ENCODE peak calls at places on chromosomes 2 and 18, in five cellular contexts. Q is fibroblast of mammary gland, B is mammary epithelial cell, T is GM23248, E is neuronal stem cell. C is an unnamed sample.

GRCh38 chr2:175445276-175445675 is 263.8 kb upstream of the ATP5MC3 start:
- DNase-seq in Q (no peak), B (no peak), T (no peak), E (no peak), C (no peak)

GRCh38 chr2:240134466-240134865 is 1.6 kb downstream of the COPS9 start:
- DNase-seq in Q (no peak), B (no peak), T (peak), E (no peak), C (peak)

GRCh38 chr18:36693931-36694661 is 134.7 kb downstream of the TPGS2 start:
- DNase-seq in Q (peak), B (no peak), T (peak), E (no peak), C (no peak)

GRCh38 chr2:18178736-18179349 is 300.4 kb downstream of the KCNS3 start:
- DNase-seq in Q (peak), B (peak), T (peak), E (peak), C (peak)

GRCh38 chr2:19865151-19865550 is 36.6 kb downstream of the TTC32 start:
- DNase-seq in Q (no peak), B (no peak), T (no peak), E (no peak), C (no peak)

GRCh38 chr2:28370355-28370754 is 22.3 kb upstream of the FOSL2 start:
- DNase-seq in Q (no peak), B (no peak), T (no peak), E (no peak), C (no peak)

GRCh38 chr2:227033471-227034148 is 130.4 kb downstream of the COL4A4 start:
- DNase-seq in Q (peak), B (peak), T (peak), E (peak), C (peak)

GRCh38 chr2:212294816-212295215 is 243.8 kb downstream of the ERBB4 start:
- DNase-seq in Q (no peak), B (no peak), T (no peak), E (no peak), C (no peak)

GRCh38 chr2:181438298-181438697 is 18.9 kb upstream of the ITGA4 start:
- DNase-seq in Q (no peak), B (peak), T (no peak), E (no peak), C (no peak)

GRCh38 chr2:23721454-23721826 is 205.5 kb downstream of the ATAD2B start:
- DNase-seq in Q (no peak), B (no peak), T (no peak), E (no peak), C (no peak)

GRCh38 chr18:50606609-50607008 is 46.7 kb downstream of the MAPK4 start:
- DNase-seq in Q (no peak), B (no peak), T (no peak), E (no peak), C (no peak)

GRCh38 chr18:50611529-50611941 is 51.6 kb downstream of the MAPK4 start:
- DNase-seq in Q (no peak), B (peak), T (no peak), E (no peak), C (no peak)

GRCh38 chr18:50614838-50615237 is 55.0 kb downstream of the MAPK4 start:
- DNase-seq in Q (peak), B (peak), T (peak), E (no peak), C (no peak)

GRCh38 chr18:50607374-50607933 is 47.6 kb downstream of the MAPK4 start:
- DNase-seq in Q (no peak), B (no peak), T (no peak), E (no peak), C (no peak)

DNA sequence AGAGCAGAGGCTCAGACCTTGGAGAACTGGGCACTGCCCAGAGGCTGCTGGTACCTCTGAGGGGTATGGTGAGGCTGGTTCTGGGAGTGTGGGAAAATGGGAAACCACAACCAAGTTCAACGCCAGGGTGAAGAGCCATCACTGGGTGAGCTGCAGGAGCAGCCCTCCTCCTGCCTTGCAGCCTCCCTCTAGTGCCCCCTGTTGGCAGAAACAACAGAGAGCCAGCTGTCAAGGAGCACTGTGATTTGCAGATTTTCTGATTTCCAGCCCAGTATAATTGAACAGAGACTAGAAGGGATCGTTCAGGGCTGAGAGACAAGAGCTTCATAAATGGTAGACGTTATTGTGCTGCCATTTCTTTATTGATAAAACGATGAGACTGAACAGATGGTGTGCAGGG is 50.5 kb downstream of the MAPK4 start:
- DNase-seq in Q (no peak), B (no peak), T (no peak), E (no peak), C (peak)
- H3K4me3 ChIP-seq in Q (no peak), B (no peak), T (no peak), E (no peak), C (no peak)

DNA sequence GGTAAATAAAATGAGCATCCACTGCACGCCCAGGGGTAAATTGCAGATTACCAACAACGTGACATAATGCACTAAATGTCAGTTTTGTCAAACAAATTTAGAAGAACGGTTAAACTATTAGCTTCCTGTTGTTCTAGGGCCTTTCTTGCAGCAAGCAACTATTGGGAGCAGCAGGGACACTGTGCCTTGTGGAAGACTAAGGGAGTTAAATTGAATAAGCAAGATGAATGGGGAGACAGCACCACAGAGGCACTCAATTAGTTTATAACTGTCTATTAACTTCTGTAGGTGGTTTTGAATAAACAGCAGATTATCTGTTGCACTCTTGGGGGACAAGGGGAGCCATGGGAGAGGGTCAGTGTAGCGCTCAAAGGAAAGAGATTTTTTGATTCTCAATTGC is 391.0 kb upstream of the RAB12 start:
- DNase-seq in Q (no peak), B (no peak), T (no peak), E (no peak), C (no peak)
- H3K4me3 ChIP-seq in Q (no peak), B (no peak), T (no peak), E (no peak), C (no peak)

GRCh38 chr2:118835739-118836410 is 11.6 kb downstream of the EN1 start:
- DNase-seq in Q (no peak), B (no peak), T (peak), E (peak), C (no peak)

GRCh38 chr2:118838741-118839455 is 8.6 kb downstream of the EN1 start:
- DNase-seq in Q (no peak), B (no peak), T (no peak), E (no peak), C (no peak)

GRCh38 chr2:118836411-118836930 is 11.0 kb downstream of the EN1 start:
- DNase-seq in Q (no peak), B (no peak), T (no peak), E (no peak), C (no peak)

GRCh38 chr2:118837067-118837466 is 10.4 kb downstream of the EN1 start:
- DNase-seq in Q (no peak), B (no peak), T (no peak), E (no peak), C (no peak)

GRCh38 chr2:118837621-118838020 is 9.8 kb downstream of the EN1 start:
- DNase-seq in Q (no peak), B (no peak), T (no peak), E (no peak), C (no peak)
- H3K4me3 ChIP-seq in Q (no peak), B (no peak), T (no peak), E (no peak), C (no peak)

GRCh38 chr18:4251873-4252272 is 203.2 kb downstream of the DLGAP1 start:
- DNase-seq in Q (no peak), B (no peak), T (no peak), E (no peak), C (no peak)
- H3K4me3 ChIP-seq in Q (no peak), B (no peak), T (no peak), E (no peak), C (no peak)

GRCh38 chr2:70551156-70551555 is 2.5 kb downstream of the TGFA start:
- DNase-seq in Q (no peak), B (no peak), T (no peak), E (no peak), C (no peak)

GRCh38 chr2:70552501-70553333 is 909 bp downstream of the TGFA start:
- DNase-seq in Q (no peak), B (peak), T (peak), E (peak), C (peak)

GRCh38 chr2:70553584-70554337 is at the start of gene TGFA:
- DNase-seq in Q (peak), B (peak), T (peak), E (peak), C (peak)

GRCh38 chr2:70554338-70554892 is 789 bp upstream of the TGFA start:
- DNase-seq in Q (no peak), B (no peak), T (no peak), E (no peak), C (no peak)

GRCh38 chr2:70553334-70553583 is 367 bp downstream of the TGFA start:
- DNase-seq in Q (no peak), B (peak), T (no peak), E (no peak), C (no peak)
- H3K4me3 ChIP-seq in Q (no peak), B (peak), T (peak), E (peak), C (peak)

GRCh38 chr2:231461516-231461971 is 2.7 kb downstream of the NCL start:
- DNase-seq in Q (no peak), B (no peak), T (no peak), E (no peak), C (no peak)
- H3K4me3 ChIP-seq in Q (no peak), B (no peak), T (no peak), E (no peak), C (no peak)

DNA sequence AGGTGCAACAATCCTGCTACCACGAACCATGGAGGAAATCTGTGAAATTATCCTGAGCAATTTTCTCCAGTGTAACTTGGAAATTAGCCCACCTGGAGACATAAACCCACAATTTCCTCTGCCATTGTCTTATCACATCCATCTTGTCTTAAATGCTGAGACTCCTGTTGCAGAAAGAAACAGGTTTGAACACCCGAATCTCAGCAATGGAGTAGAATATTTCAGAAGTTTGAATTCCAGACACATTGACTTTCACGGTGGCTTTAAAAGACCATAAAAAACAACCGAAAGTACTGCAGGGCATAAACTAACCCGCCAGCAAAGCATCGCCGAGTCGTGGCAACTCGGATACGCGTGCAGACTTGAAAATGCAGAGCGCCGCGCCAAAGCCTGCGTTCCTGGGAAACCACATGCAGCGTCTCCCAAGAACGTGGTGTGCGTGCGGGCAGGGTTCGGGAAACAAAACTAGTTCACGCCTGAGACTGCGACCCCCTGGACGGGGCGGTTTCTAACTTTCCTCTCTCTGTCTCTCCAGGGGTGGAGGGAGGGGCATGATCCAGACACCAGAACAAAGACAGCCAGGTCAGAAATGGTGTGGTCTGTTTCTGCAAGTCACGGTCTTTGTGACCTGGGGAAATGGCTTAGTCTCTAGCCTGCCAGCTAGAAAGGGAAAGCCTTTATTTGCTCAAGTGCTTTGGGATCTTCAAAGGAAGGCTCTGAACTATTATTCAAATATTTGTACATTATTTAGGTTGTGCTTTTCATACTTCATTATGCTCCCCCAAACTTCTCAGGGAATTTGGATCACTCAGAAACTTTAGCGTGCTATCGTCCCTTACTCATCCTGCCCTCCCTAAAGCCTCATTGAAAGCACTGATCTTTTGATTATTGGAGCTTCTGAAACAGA is 26.9 kb upstream of the KCTD1 start:
- DNase-seq in Q (peak), B (peak), T (peak), E (peak), C (peak)
- H3K4me3 ChIP-seq in Q (peak), B (peak), T (peak), E (peak), C (peak)

GRCh38 chr18:23585007-23585871 is 1.1 kb downstream of the NPC1 start:
- DNase-seq in Q (peak), B (peak), T (peak), E (no peak), C (no peak)

GRCh38 chr18:23583071-23583865 is 3.0 kb downstream of the NPC1 start:
- DNase-seq in Q (no peak), B (no peak), T (no peak), E (no peak), C (no peak)

GRCh38 chr18:23585897-23586248 is 433 bp downstream of the NPC1 start:
- DNase-seq in Q (no peak), B (no peak), T (no peak), E (no peak), C (no peak)

GRCh38 chr18:23586249-23587196 is at the start of gene NPC1:
- DNase-seq in Q (peak), B (peak), T (peak), E (peak), C (peak)

DNA sequence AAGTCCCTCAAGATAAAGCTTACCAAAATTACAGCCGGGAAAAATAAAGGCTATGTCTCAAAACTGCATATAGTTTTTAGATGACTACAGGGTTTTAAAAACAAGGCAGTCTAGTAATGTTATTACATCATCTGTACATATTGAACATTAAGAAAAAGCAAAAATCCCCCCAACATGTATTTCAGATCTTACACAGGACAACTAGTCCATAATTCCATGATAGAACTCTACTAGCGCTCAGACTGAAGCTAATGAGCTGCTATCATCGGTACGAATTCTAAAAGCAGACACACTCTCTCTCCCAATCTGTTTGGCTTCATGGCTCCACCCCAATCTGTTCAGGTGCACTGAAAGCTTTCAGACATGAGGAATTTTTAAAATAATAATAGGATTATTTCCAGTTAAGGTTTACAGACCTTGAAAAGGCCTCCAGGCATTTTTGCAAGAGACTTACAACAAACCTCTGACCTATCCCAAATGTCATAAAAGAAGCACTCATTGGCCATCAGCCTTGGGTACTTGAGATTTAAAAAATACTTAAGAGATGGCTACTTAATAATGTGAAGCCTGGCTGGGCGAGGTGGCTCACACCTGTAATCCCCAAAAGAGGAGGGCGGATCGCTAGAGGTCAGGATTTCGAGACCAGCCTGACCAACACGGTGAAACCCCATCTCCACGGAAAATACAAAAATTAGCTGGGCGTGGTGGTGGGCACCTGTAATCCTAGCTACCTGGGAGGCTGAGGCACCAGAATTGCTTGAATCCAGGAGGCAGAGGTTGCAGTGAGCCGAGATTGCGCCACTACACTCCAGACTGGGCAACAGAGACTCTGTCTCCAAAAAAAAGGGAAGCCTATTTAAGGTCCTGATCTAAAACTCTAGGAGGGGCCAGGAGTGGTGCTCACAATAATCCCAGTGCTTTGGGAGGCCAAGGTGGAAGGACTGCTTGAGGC is 2.0 kb downstream of the NPC1 start:
- DNase-seq in Q (no peak), B (no peak), T (no peak), E (no peak), C (peak)
- H3K4me3 ChIP-seq in Q (peak), B (peak), T (peak), E (no peak), C (peak)

GRCh38 chr2:188291617-188292445 is at the start of gene GULP1:
- DNase-seq in Q (peak), B (peak), T (peak), E (peak), C (peak)

GRCh38 chr2:188294547-188294946 is 2.9 kb downstream of the GULP1 start:
- DNase-seq in Q (peak), B (no peak), T (peak), E (no peak), C (no peak)

GRCh38 chr2:188293601-188294482 is 2.2 kb downstream of the GULP1 start:
- DNase-seq in Q (peak), B (peak), T (peak), E (no peak), C (peak)

GRCh38 chr2:188291142-188291616 is 495 bp upstream of the GULP1 start:
- DNase-seq in Q (peak), B (no peak), T (peak), E (no peak), C (peak)

DNA sequence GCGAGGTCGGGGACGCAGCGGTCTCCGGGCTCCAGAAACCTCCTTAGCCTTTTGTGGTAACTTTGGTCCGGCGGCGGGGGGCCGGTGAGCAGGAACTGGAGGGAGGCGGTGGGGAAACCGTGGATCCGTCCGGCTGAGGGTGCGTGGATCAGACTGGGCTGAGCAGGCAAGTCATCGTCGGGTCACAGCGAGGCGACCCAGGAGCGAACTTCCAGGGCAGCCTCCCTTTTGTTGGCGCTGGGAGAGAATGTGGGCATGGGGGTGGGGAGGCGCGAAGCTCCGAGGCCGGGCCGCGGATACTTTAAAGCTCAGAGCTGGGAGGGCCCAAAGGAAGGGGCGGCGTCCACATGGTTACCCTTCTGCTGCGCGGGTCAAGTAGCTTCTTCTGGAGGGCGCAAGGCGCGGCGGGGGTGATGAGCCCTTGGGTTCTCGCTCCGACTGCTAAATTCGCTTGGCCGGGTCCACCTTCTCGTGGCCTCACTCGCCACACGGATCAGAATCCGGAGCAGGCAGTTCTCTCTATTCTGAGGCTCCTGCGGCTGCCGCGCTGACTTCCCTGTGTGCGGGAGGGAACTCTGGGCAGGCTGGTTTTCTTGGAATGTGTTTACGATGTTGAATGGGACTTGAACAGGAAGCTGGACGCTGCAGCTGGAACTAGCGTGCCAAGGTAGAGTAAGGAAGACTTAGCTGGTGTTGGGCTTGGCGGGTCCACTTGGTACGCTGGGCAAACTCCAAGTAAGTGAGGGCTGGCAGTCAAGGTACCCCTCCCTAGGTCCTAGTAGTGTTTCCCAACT is 969 bp downstream of the GULP1 start:
- DNase-seq in Q (peak), B (peak), T (peak), E (peak), C (peak)
- H3K4me3 ChIP-seq in Q (peak), B (peak), T (peak), E (peak), C (peak)

DNA sequence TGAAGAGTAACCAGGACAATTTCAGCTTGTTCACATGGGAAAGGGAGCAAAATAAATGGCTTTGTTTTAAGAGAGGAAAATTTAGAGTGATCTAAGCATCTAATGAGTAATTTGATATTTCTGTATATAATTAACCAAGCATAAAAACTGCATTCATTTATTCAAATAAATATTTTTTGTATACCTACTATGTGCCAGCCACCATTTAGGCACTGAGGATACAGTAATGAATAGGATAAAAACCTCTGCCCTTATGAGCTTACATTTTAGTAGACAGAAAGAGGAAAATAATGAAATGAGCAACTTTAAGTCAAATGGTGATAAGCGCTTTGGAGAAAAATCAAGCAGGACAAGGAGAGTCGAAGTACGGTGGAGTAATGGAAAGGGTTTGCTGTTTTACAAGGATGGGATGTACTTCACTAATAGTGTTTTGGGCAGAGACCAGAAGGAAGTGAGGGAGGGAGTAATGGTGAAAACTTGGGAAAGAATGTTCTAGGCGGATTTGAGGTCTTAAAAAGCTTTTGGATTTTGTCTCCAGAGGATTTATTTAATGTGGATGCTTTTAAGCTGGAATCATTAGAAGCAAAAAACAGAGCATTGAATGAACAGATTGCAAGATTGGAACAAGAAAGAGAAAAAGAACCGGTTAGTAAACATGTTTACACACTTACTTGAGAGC is 17.4 kb downstream of the NDC80 start:
- DNase-seq in Q (peak), B (no peak), T (no peak), E (no peak), C (no peak)
- H3K4me3 ChIP-seq in Q (no peak), B (peak), T (no peak), E (no peak), C (no peak)

C was measured in HAP-1.